ENCODE peak calls at places on chromosomes 4 and X, in seven cellular contexts. N, L, M, C, P, D and I are unnamed samples.
A peak's percentile ranks its signal among the peaks of the same experiment; 100 is the strongest.

GRCh38 chr4:140134780-140135179 is 19.2 kb downstream of the MAML3 start:
- DNase-seq in P (no peak), C (no peak), M (no peak), N (no peak), D (no peak), L (no peak), I (no peak)

GRCh38 chr4:98627883-98628282 is 30.5 kb downstream of the TSPAN5 start:
- DNase-seq in M (no peak), N (peak; percentile 62), C (peak; percentile 58), P (peak; percentile 90), L (no peak), D (peak; percentile 77), I (no peak)

GRCh38 chr4:149749769-149750168 is 65.9 kb downstream of the IQCM start:
- DNase-seq in N (no peak), L (no peak), C (no peak), P (no peak), M (no peak), D (no peak), I (no peak)

GRCh38 chr4:37845201-37845600 is 18.7 kb downstream of the PGM2 start:
- DNase-seq in C (no peak), N (no peak), D (no peak), L (no peak), P (no peak), M (no peak), I (no peak)

GRCh38 chrX:1321689-1322088 is 14.9 kb upstream of the IL3RA start:
- DNase-seq in C (no peak), D (no peak), N (no peak), L (no peak), P (no peak), M (no peak), I (no peak)

GRCh38 chr4:168615294-168615693 is 118.4 kb downstream of the PALLD start:
- DNase-seq in P (peak; percentile 90), L (no peak), N (no peak), D (peak; percentile 79), C (peak; percentile 49), M (no peak), I (no peak)

GRCh38 chr4:118757761-118758213 is 72.6 kb downstream of the METTL14 start:
- DNase-seq in M (no peak), C (peak; percentile 92), D (peak; percentile 82), L (no peak), P (no peak), N (peak; percentile 70), I (no peak)

GRCh38 chr4:88827442-88827841 is 129.8 kb upstream of the NAP1L5 start:
- DNase-seq in M (no peak), L (no peak), C (no peak), P (no peak), N (no peak), D (no peak), I (no peak)

GRCh38 chrX:120274958-120275357 is 24.3 kb downstream of the ZBTB33 start:
- DNase-seq in C (no peak), M (no peak), D (no peak), N (no peak), P (no peak), L (no peak), I (no peak)

GRCh38 chrX:77937291-77937690 is 26.8 kb downstream of the ATP7A start:
- DNase-seq in D (peak; percentile 44), L (no peak), N (peak; percentile 35), C (peak; percentile 55), P (peak; percentile 66), M (no peak), I (no peak)

GRCh38 chrX:16589211-16589610 is 60.7 kb upstream of the S100G start:
- DNase-seq in C (peak; percentile 63), L (no peak), P (peak; percentile 63), M (no peak), D (peak; percentile 75), N (peak; percentile 44), I (no peak)

GRCh38 chr4:3030551-3031356 is 43.6 kb downstream of the HTT-AS start:
- DNase-seq in M (no peak), L (no peak), D (no peak), C (no peak), N (no peak), P (no peak), I (no peak)

GRCh38 chr4:48340276-48340904 is 939 bp upstream of the SLAIN2 start:
- DNase-seq in M (no peak), C (no peak), P (peak; percentile 73), D (peak; percentile 82), N (peak; percentile 78), L (no peak), I (no peak)

GRCh38 chrX:70219938-70220764 is 14.3 kb upstream of the AWAT1 start:
- DNase-seq in D (peak; percentile 22), C (peak; percentile 73), N (peak; percentile 75), M (no peak), L (no peak), P (peak; percentile 20), I (no peak)

GRCh38 chr4:106366026-106366425 is 2.6 kb downstream of the GIMD1 start:
- DNase-seq in P (peak; percentile 86), L (no peak), N (peak; percentile 56), C (peak; percentile 4), D (peak; percentile 81), M (no peak), I (no peak)

GRCh38 chr4:19684079-19684478 is 567.6 kb upstream of the SLIT2 start:
- DNase-seq in N (no peak), C (peak; percentile 28), L (no peak), M (no peak), P (no peak), D (no peak), I (no peak)

GRCh38 chr4:74118600-74119351 is 19.8 kb upstream of the CXCL2 start:
- DNase-seq in P (no peak), N (no peak), C (no peak), M (no peak), L (no peak), D (no peak), I (no peak)

GRCh38 chrX:134810211-134810610 is 151.9 kb upstream of the PLAC1 start:
- DNase-seq in N (no peak), P (no peak), M (no peak), D (no peak), C (no peak), L (no peak), I (no peak)

GRCh38 chr4:22500128-22500611 is 15.7 kb downstream of the ADGRA3 start:
- DNase-seq in P (no peak), M (no peak), D (no peak), N (peak; percentile 42), C (no peak), L (no peak), I (no peak)

GRCh38 chr4:83040269-83040668 is 5.3 kb downstream of the COPS4 start:
- DNase-seq in M (no peak), C (no peak), L (no peak), N (no peak), D (no peak), P (no peak), I (no peak)
- TF ChIP-seq CTCF in M (no peak), C (peak; percentile 1), L (no peak), N (no peak), D (no peak), P (no peak), I (no peak)

DNA sequence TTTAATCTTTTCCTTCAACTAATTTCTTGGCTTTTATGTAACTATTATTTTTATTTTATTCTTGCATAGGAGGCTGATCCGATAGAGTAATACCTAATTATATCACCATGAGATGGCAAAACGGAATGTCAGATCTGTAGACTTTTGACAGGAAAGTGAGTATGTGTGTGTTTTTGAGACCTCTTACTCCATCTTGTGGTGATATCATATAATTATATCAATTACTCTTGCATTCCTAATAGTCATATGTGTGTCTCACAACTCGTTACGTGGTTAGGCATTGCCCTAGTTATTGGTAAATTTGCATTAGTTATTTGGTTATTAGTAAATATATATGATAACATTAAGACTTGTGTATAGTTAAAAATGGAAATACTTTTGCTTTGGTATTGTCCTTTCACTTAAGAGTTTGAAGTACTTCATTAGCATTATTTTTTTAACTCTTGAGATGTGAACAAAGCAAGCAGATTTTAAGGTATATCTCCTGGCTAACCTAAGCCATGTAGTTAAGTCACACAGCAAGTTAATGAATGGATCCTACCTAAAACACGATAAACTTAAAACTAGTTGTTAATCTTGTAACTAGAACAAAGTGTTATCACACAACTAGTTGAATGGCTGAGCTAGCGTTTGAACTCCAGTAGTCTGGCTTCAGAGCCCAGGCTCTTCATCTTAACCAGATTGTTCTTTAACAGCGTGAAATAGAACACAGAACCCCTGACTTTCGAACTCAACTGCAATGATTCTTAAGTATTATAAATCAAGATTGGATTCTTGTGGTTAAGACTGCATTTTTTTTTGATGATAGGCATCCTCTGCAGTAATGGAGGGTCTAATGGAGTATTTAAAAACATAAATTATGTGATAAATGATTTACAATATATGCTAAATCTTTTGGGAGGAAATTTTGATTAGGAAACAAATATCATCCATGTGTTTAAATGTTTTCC is 67.1 kb downstream of the PGRMC2 start:
- DNase-seq in C (peak; percentile 74), M (no peak), P (peak; percentile 87), D (peak; percentile 82), N (peak; percentile 74), L (no peak), I (no peak)
- TF ChIP-seq CTCF in C (peak; percentile 25), M (no peak), P (peak; percentile 34), D (peak; percentile 26), N (peak; percentile 72), L (peak; percentile 32), I (no peak)

DNA sequence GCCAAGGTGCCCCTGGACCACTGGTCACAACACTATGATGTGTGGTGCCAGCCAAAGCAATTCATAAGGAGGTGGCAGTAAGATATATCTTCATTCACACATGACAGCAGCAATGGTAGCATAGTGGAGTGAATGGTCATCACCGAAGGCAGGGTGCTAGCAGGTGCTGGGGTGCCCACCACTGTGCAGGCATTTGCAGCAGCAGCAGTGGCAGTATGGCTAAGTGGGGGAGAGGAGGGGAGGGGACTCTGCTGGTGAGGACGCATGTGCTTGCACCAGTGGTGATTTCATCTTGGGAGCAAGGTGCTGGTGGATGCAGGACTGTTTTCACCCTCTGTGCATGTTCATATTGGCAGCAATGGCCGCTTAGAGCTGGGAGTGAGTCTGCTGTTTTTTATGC is 419.1 kb upstream of the KLHL4 start:
- DNase-seq in C (no peak), D (no peak), L (no peak), N (no peak), M (no peak), P (no peak), I (no peak)
- TF ChIP-seq CTCF in C (no peak), D (no peak), L (no peak), N (no peak), M (no peak), P (no peak), I (no peak)

DNA sequence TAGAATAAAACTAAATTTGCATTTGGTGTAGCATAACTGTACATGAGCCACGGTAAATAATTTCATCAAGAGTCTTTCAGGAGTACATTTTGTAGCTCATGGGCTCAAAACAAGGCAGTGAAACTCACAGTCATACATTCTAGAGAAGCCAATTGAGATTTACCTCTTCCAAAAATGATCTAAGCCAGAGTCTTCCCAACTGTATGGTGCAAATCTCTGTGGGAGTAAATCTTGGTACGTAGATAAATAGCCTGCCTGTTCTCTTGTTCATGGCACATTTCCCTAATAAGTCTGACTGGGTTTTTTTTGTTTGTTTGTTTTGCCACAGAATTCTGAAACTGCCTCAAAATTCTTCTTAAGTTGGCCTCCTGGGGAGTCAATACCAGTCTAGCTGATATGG is 365.2 kb downstream of the PDHA2 start:
- DNase-seq in D (no peak), N (no peak), P (no peak), M (no peak), C (no peak), L (no peak), I (no peak)
- TF ChIP-seq CTCF in D (no peak), N (no peak), P (no peak), M (no peak), C (no peak), L (no peak), I (no peak)